ENCODE peak calls at places on chromosome 16, in seven cellular contexts. K is Peyer's patch; P is K562; I is AG09309; O is osteocyte; W is Calu3; S is CD8-positive, alpha-beta T cell. X is an unnamed sample.

GRCh38 chr16:2811703-2812471 is 5.2 kb upstream of the PRSS21 start:
- DNase-seq in K (no peak), P (no peak), I (no peak), O (no peak), W (no peak), S (no peak), X (peak; percentile 41)

GRCh38 chr16:53055603-53056527 is 1.1 kb downstream of the CHD9 start:
- DNase-seq in K (peak; percentile 50), P (peak; percentile 59), I (peak; percentile 20), O (no peak), W (peak; percentile 37), S (no peak), X (no peak)

GRCh38 chr16:27374794-27375499 is 27.0 kb upstream of the IL21R start:
- DNase-seq in K (peak; percentile 49), P (peak; percentile 87), I (no peak), O (no peak), W (peak; percentile 76), S (no peak), X (no peak)

GRCh38 chr16:14527411-14528044 is 102.5 kb downstream of the PARN start:
- DNase-seq in K (no peak), P (no peak), I (peak; percentile 53), O (no peak), W (no peak), S (no peak), X (no peak)

GRCh38 chr16:69761983-69762842 is at the start of gene WWP2:
- DNase-seq in K (peak; percentile 74), P (peak; percentile 93), I (no peak), O (peak; percentile 89), W (peak; percentile 79), S (peak; percentile 54), X (peak; percentile 81)

GRCh38 chr16:20940864-20941634 is 40.5 kb downstream of the LYRM1 start:
- DNase-seq in K (no peak), P (no peak), I (no peak), O (no peak), W (no peak), S (no peak), X (no peak)

GRCh38 chr16:29710227-29711219 is 31.5 kb downstream of the QPRT start:
- DNase-seq in K (no peak), P (peak; percentile 39), I (peak; percentile 40), O (no peak), W (peak; percentile 54), S (no peak), X (no peak)

GRCh38 chr16:68985855-68986254 is 119.6 kb upstream of the HAS3 start:
- DNase-seq in K (no peak), P (peak; percentile 37), I (peak; percentile 10), O (no peak), W (no peak), S (no peak), X (no peak)

GRCh38 chr16:10849736-10850477 is 27.1 kb upstream of the CIITA start:
- DNase-seq in K (no peak), P (no peak), I (no peak), O (no peak), W (no peak), S (no peak), X (no peak)

GRCh38 chr16:10681310-10682308 is 13.1 kb downstream of the TEKT5 start:
- DNase-seq in K (no peak), P (no peak), I (no peak), O (peak; percentile 65), W (no peak), S (no peak), X (no peak)

GRCh38 chr16:48524348-48525200 is 85.4 kb downstream of the N4BP1 start:
- DNase-seq in K (no peak), P (no peak), I (no peak), O (no peak), W (no peak), S (no peak), X (no peak)

GRCh38 chr16:80569440-80570105 is 28.8 kb downstream of the DYNLRB2 start:
- DNase-seq in K (no peak), P (peak; percentile 19), I (no peak), O (no peak), W (peak; percentile 14), S (no peak), X (no peak)

GRCh38 chr16:14485131-14485551 is 144.9 kb downstream of the PARN start:
- DNase-seq in K (no peak), P (no peak), I (no peak), O (no peak), W (no peak), S (no peak), X (no peak)

GRCh38 chr16:30184430-30185140 is 1.2 kb downstream of the CORO1A start:
- DNase-seq in K (peak; percentile 62), P (peak; percentile 24), I (no peak), O (no peak), W (no peak), S (peak; percentile 24), X (peak; percentile 90)

GRCh38 chr16:54425681-54426549 is 139.3 kb upstream of the IRX3 start:
- DNase-seq in K (no peak), P (no peak), I (no peak), O (no peak), W (no peak), S (no peak), X (no peak)

GRCh38 chr16:88356124-88356726 is 26.5 kb upstream of the ZNF469 start:
- DNase-seq in K (no peak), P (no peak), I (no peak), O (no peak), W (no peak), S (no peak), X (peak; percentile 43)

GRCh38 chr16:19912445-19913305 is 28.0 kb upstream of the GPRC5B start:
- DNase-seq in K (no peak), P (no peak), I (no peak), O (no peak), W (no peak), S (no peak), X (no peak)

GRCh38 chr16:85675528-85675927 is 13.2 kb downstream of the GINS2 start:
- DNase-seq in K (no peak), P (no peak), I (no peak), O (no peak), W (no peak), S (no peak), X (no peak)
- TF ChIP-seq CTCF in K (peak; percentile 4), P (peak; percentile 55), I (peak; percentile 45), O (peak; percentile 54), W (peak; percentile 36), S (no peak), X (no peak)

GRCh38 chr16:85303354-85303883 is 191.1 kb upstream of the CIBAR2 start:
- DNase-seq in K (peak; percentile 53), P (peak; percentile 92), I (no peak), O (peak; percentile 90), W (peak; percentile 84), S (peak; percentile 52), X (peak; percentile 93)
- TF ChIP-seq CTCF in K (peak; percentile 92), P (peak; percentile 97), I (peak; percentile 53), O (peak; percentile 91), W (peak; percentile 91), S (peak; percentile 97), X (peak; percentile 93)

DNA sequence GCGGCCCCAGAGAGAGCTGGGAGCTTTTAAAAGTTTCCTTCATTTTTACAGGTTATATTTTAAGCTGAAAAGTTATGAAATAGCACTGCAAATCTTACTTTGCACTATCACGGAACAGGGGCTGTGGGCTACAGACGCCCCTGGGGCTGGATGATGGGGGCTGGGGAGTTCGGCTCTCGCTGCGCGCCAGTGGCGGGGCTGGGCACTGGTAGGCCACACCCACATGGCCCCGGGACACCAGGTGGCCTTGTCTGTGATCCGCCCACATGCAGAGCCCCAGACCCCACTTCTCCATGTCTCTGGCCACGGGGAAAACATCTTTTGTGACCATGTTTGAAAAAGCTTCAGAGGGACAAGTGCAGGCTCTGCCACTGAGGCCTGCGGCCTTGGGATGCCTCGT is 54.4 kb downstream of the LMF1 start:
- DNase-seq in K (no peak), P (no peak), I (no peak), O (no peak), W (no peak), S (no peak), X (no peak)
- TF ChIP-seq CTCF in K (no peak), P (no peak), I (no peak), O (no peak), W (no peak), S (no peak), X (no peak)

GRCh38 chr16:23435500-23435899 is 17.5 kb downstream of the COG7 start:
- DNase-seq in K (peak; percentile 65), P (peak; percentile 79), I (no peak), O (no peak), W (peak; percentile 79), S (peak; percentile 29), X (peak; percentile 61)

GRCh38 chr16:23434380-23434779 is 18.6 kb downstream of the COG7 start:
- DNase-seq in K (no peak), P (peak; percentile 55), I (no peak), O (no peak), W (peak; percentile 54), S (no peak), X (no peak)

GRCh38 chr16:23436992-23437391 is 16.0 kb downstream of the COG7 start:
- DNase-seq in K (no peak), P (no peak), I (no peak), O (no peak), W (no peak), S (no peak), X (no peak)

GRCh38 chr16:23432176-23433128 is 20.5 kb downstream of the COG7 start:
- DNase-seq in K (no peak), P (no peak), I (no peak), O (no peak), W (peak; percentile 22), S (no peak), X (no peak)

GRCh38 chr16:23433261-23433920 is 19.6 kb downstream of the COG7 start:
- DNase-seq in K (no peak), P (no peak), I (no peak), O (no peak), W (no peak), S (no peak), X (no peak)
- TF ChIP-seq CTCF in K (no peak), P (no peak), I (no peak), O (no peak), W (no peak), S (no peak), X (no peak)

GRCh38 chr16:87070657-87071056 is 246.5 kb downstream of the C16orf95 start:
- DNase-seq in K (no peak), P (no peak), I (no peak), O (no peak), W (no peak), S (no peak), X (no peak)

GRCh38 chr16:87075319-87075860 is 241.8 kb downstream of the C16orf95 start:
- DNase-seq in K (no peak), P (no peak), I (no peak), O (no peak), W (no peak), S (no peak), X (no peak)

GRCh38 chr16:87074635-87075318 is 242.4 kb downstream of the C16orf95 start:
- DNase-seq in K (peak; percentile 32), P (no peak), I (no peak), O (no peak), W (no peak), S (no peak), X (no peak)

GRCh38 chr16:87068751-87069150 is 248.4 kb downstream of the C16orf95 start:
- DNase-seq in K (no peak), P (no peak), I (no peak), O (no peak), W (no peak), S (no peak), X (peak; percentile 57)

DNA sequence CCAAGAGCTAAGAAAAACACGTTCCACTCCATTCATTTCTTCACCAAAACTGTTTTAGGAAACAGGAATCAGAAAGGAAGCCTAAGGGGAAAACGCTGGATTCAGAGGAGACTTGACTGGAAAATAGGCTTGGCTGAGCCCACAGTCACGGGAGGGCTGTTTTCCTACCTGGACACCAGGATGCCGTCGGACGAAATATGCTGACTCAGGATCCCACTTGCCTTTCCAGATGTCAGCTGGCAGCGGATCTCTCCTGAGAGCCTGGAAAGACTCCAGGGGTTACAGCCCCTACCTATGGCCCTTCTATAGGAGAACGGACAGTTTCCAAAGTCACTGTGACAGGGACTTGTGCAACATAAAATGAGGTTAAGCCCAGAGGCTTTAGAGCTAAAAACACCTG is 245.1 kb downstream of the C16orf95 start:
- DNase-seq in K (no peak), P (no peak), I (no peak), O (no peak), W (no peak), S (no peak), X (no peak)
- TF ChIP-seq CTCF in K (no peak), P (no peak), I (no peak), O (no peak), W (no peak), S (no peak), X (no peak)

X was measured in left lung.